ENCODE peak calls at places on chromosome 14, in six cellular contexts. V is GM12891, I is HepG2, P is H1, Z is SK-N-SH, D is GM12878. N is an unnamed sample.

GRCh38 chr14:67491741-67492504 is 3.4 kb upstream of the TMEM229B start:
- DNase-seq in D (no peak), Z (peak), V (no peak), I (no peak), P (no peak), N (no peak)

GRCh38 chr14:74358176-74358829 is 10.0 kb downstream of the VRTN start:
- DNase-seq in V (no peak), D (no peak), I (no peak), Z (no peak), P (no peak), N (no peak)

GRCh38 chr14:47044841-47045240 is 393.3 kb upstream of the RPL10L start:
- DNase-seq in D (no peak), V (no peak), P (peak), Z (no peak), I (no peak), N (no peak)

GRCh38 chr14:89983375-89983774 is 27.6 kb downstream of the TDP1 start:
- DNase-seq in V (no peak), P (no peak), I (no peak), Z (no peak), D (no peak), N (no peak)

GRCh38 chr14:63875311-63875710 is 22.5 kb downstream of the SYNE2 start:
- DNase-seq in V (no peak), I (no peak), Z (no peak), D (no peak), P (no peak), N (no peak)

GRCh38 chr14:77111021-77111420 is 13.0 kb downstream of the CIPC start:
- DNase-seq in V (no peak), P (peak), I (no peak), Z (no peak), D (no peak), N (no peak)

GRCh38 chr14:75297417-75298040 is 18.9 kb downstream of the FOS start:
- DNase-seq in P (no peak), V (no peak), I (no peak), D (no peak), Z (no peak), N (no peak)

GRCh38 chr14:75831455-75831854 is 150.3 kb downstream of the TGFB3 start:
- DNase-seq in D (no peak), Z (no peak), I (peak), V (no peak), P (no peak), N (no peak)

GRCh38 chr14:101972126-101972785 is 7.9 kb downstream of the DYNC1H1 start:
- DNase-seq in I (peak), V (no peak), P (no peak), D (no peak), Z (peak), N (no peak)

GRCh38 chr14:73785336-73785833 is 66.2 kb upstream of the PTGR2 start:
- DNase-seq in I (peak), V (no peak), Z (peak), D (no peak), P (no peak), N (no peak)

GRCh38 chr14:103118019-103118662 is 5.1 kb upstream of the TNFAIP2 start:
- DNase-seq in D (no peak), P (no peak), Z (no peak), I (no peak), V (no peak), N (no peak)

GRCh38 chr14:65403231-65403630 is 9.3 kb upstream of the FUT8 start:
- DNase-seq in P (no peak), V (no peak), I (no peak), D (no peak), Z (no peak), N (no peak)

GRCh38 chr14:69640931-69641330 is 29.5 kb downstream of the SUSD6 start:
- DNase-seq in I (no peak), V (no peak), D (no peak), Z (no peak), P (no peak), N (no peak)

GRCh38 chr14:69644814-69645213 is 33.4 kb downstream of the SUSD6 start:
- DNase-seq in I (no peak), Z (no peak), D (no peak), V (no peak), P (no peak), N (no peak)

GRCh38 chr14:69647216-69647615 is 35.8 kb downstream of the SUSD6 start:
- DNase-seq in Z (no peak), P (no peak), I (no peak), D (no peak), V (no peak), N (no peak)

GRCh38 chr14:69648480-69649414 is 37.4 kb downstream of the SUSD6 start:
- DNase-seq in D (peak), P (no peak), I (peak), Z (no peak), V (no peak), N (no peak)

GRCh38 chr14:69643430-69644200 is 32.2 kb downstream of the SUSD6 start:
- DNase-seq in D (no peak), Z (no peak), V (no peak), I (peak), P (no peak), N (no peak)
- TF ChIP-seq TAF1 in D (no peak), Z (no peak), V (no peak), I (no peak), P (no peak), N (no peak)

DNA sequence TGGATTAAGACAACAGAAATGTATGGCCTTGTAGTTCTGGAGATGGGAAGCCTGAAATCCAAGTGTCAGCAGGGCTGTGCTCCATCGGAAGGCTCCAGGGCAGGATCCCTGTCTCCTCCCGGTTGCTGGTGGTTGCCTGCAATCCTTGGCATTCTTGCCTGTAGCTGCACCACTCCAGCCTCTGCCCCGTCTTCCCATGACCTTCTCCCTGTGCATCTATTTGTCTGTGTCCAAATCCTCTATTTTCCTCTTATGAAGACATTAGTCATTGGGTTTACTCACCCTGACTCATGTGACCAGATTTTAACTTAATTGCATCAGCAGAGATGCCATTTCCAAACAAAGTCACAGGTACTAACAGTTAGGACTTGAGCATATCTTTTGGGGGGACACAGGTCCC is 15.1 kb downstream of the TUNAR start:
- DNase-seq in D (no peak), Z (no peak), I (no peak), P (no peak), V (no peak), N (no peak)
- TF ChIP-seq POLR2AphosphoS5 in D (no peak), Z (no peak), I (no peak), P (no peak), V (no peak), N (no peak)

DNA sequence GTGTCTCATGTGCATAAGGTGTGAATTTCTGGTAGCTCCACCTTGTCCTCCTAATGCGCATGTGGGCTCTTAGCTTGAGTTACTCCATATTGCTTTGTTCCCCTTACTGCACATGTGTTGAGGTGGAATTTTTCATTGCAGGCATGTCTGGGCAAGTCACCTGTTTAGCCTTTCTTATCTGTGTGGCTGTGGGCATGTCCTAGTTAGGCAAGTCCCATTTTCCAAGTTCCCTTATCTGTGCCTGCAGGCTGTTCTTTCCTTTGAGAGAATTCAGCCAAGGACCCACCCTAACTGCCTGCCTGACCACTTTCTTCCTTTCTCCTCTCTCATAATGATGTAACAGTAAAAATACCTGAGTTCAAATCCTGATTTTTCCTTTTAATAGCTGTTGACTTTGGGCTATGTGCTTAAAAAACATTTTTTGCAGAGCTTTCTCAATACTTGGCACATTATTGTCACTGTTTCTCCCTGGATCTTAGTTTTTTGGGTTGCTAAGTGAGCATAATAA is 870.6 kb downstream of the NRXN3 start:
- DNase-seq in Z (no peak), I (no peak), D (no peak), V (no peak), P (no peak), N (no peak)
- TF ChIP-seq TAF1 in Z (no peak), I (no peak), D (no peak), V (no peak), P (no peak), N (no peak)

GRCh38 chr14:42193426-42193766 is 586.7 kb downstream of the LRFN5 start:
- DNase-seq in Z (no peak), P (no peak), I (no peak), V (no peak), D (no peak), N (no peak)

GRCh38 chr14:42190744-42191143 is 584.1 kb downstream of the LRFN5 start:
- DNase-seq in I (no peak), V (no peak), Z (no peak), P (no peak), D (no peak), N (no peak)

DNA sequence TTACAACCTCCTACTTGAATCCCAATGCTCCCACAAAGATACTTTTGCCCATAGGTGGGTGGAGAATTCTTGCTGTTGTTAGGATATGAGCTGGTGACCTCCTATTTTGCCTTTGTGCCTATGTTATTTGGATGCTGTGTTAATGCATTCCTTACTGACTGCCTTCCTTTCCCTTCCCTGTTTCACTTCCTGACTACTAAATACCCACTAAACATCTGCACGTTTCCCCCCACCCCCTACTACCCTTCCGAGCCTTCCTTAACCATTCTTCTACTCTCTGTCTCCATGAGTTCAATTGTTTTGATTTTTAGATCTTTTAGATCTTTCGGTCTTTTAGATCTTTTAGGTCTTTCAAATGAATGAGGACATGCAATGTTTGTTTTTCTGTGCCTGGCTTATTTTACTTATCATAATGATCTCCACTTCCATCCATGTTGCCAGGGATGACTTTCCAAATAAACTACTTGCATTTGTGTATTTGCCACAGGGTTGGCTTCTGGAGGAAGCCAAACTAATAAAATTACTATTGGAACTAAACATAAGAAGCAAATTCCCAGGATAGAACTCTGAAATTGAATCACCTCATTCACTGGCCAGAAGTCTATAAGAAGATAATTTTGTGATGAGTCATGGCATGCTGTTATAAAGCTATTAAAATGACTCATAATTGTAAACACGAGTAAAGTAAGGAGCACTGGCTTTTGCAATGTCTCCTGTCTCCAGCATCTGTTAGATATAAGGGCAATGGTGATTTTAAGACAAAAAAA is 586.2 kb downstream of the LRFN5 start:
- DNase-seq in V (no peak), P (no peak), I (no peak), D (no peak), Z (no peak), N (no peak)
- TF ChIP-seq POLR2AphosphoS5 in V (no peak), P (no peak), I (no peak), D (no peak), Z (no peak), N (no peak)

GRCh38 chr14:29894030-29894429 is 33.6 kb downstream of the PRKD1 start:
- DNase-seq in I (no peak), P (no peak), Z (no peak), V (no peak), D (no peak), N (no peak)
- TF ChIP-seq TAF1 in I (no peak), P (no peak), Z (no peak), V (no peak), D (no peak), N (no peak)

DNA sequence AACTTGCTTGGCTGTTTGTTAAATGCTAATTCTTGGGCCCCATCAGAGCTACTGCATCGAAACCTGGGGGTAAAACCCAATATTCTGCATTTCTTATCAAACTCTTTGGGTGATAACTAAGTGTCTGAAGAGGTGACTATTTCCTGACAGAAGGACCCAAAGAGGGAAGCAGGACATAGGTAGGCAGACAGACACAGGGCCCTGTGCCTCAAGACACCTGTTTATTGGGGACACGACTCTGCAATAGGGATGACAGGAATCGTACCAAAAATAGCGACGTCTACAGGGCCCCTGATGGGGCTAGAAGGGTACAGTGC is 8.6 kb downstream of the ZNF219 start:
- DNase-seq in Z (no peak), I (no peak), P (no peak), D (no peak), V (no peak), N (no peak)
- TF ChIP-seq POLR2AphosphoS5 in Z (no peak), I (no peak), P (no peak), D (no peak), V (no peak), N (no peak)